ENCODE peak calls at places on chromosomes 11 and 22, in four cellular contexts. One of them, this sample, is unnamed.

GRCh38 chr11:65488273-65489058 is 10.4 kb upstream of the MALAT1 start:
- DNase-seq in IMR-90: peak; percentile 71
- DNase-seq in K562: peak; percentile 41
- DNase-seq in HepG2: no peak
- DNase-seq in this sample: no peak

GRCh38 chr22:31719850-31720471 is 30.0 kb downstream of the PRR14L start:
- DNase-seq in IMR-90: no peak
- DNase-seq in K562: no peak
- DNase-seq in HepG2: no peak
- DNase-seq in this sample: no peak

GRCh38 chr11:48169706-48170105 is 46.9 kb upstream of the OR4B1 start:
- DNase-seq in IMR-90: peak; percentile 34
- DNase-seq in K562: peak; percentile 5
- DNase-seq in HepG2: no peak
- DNase-seq in this sample: no peak

GRCh38 chr11:126585388-126586302 is 230.2 kb downstream of the ST3GAL4 start:
- DNase-seq in IMR-90: peak; percentile 96
- DNase-seq in K562: no peak
- DNase-seq in HepG2: no peak
- DNase-seq in this sample: peak; percentile 31

GRCh38 chr22:21041937-21042336 is 3.8 kb upstream of the LRRC74B start:
- DNase-seq in IMR-90: peak; percentile 76
- DNase-seq in K562: no peak
- DNase-seq in HepG2: no peak
- DNase-seq in this sample: no peak

GRCh38 chr11:88482871-88483301 is 145.3 kb upstream of the CTSC start:
- DNase-seq in IMR-90: peak; percentile 65
- DNase-seq in K562: no peak
- DNase-seq in HepG2: no peak
- DNase-seq in this sample: no peak

GRCh38 chr11:103794262-103794661 is 242.2 kb upstream of the DDI1 start:
- DNase-seq in IMR-90: no peak
- DNase-seq in K562: no peak
- DNase-seq in HepG2: no peak
- DNase-seq in this sample: no peak

GRCh38 chr11:22786475-22786874 is 43.1 kb downstream of the SVIP start:
- DNase-seq in IMR-90: no peak
- DNase-seq in K562: no peak
- DNase-seq in HepG2: no peak
- DNase-seq in this sample: no peak

GRCh38 chr11:102564110-102564509 is 33.6 kb upstream of the MMP7 start:
- DNase-seq in IMR-90: peak; percentile 88
- DNase-seq in K562: peak; percentile 8
- DNase-seq in HepG2: peak; percentile 27
- DNase-seq in this sample: peak; percentile 56

GRCh38 chr11:110356769-110357671 is 60.6 kb upstream of the RDX start:
- DNase-seq in IMR-90: peak; percentile 29
- DNase-seq in K562: no peak
- DNase-seq in HepG2: peak; percentile 84
- DNase-seq in this sample: peak; percentile 67

GRCh38 chr22:40855960-40856512 is 403 bp downstream of the ST13 start:
- DNase-seq in IMR-90: peak; percentile 18
- DNase-seq in K562: peak; percentile 37
- DNase-seq in HepG2: no peak
- DNase-seq in this sample: peak; percentile 19

GRCh38 chr11:107040447-107041444 is 22.5 kb upstream of the GUCY1A2 start:
- DNase-seq in IMR-90: peak; percentile 23
- DNase-seq in K562: no peak
- DNase-seq in HepG2: no peak
- DNase-seq in this sample: no peak

GRCh38 chr11:65501005-65501529 is 2.2 kb downstream of the MALAT1 start:
- DNase-seq in IMR-90: peak; percentile 42
- DNase-seq in K562: no peak
- DNase-seq in HepG2: no peak
- DNase-seq in this sample: no peak

GRCh38 chr22:17629646-17630045 is 1.1 kb upstream of the ATP6V1E1 start:
- DNase-seq in IMR-90: no peak
- DNase-seq in K562: no peak
- DNase-seq in HepG2: no peak
- DNase-seq in this sample: no peak

GRCh38 chr11:94308024-94308423 is 3.6 kb downstream of the IZUMO1R start:
- DNase-seq in IMR-90: no peak
- DNase-seq in K562: no peak
- DNase-seq in HepG2: no peak
- DNase-seq in this sample: no peak

GRCh38 chr11:64261556-64262080 is 10.3 kb downstream of the PLCB3 start:
- DNase-seq in IMR-90: no peak
- DNase-seq in K562: no peak
- DNase-seq in HepG2: no peak
- DNase-seq in this sample: no peak

GRCh38 chr11:125114518-125114917 is 3.1 kb upstream of the TMEM218 start:
- DNase-seq in IMR-90: no peak
- DNase-seq in K562: peak; percentile 60
- DNase-seq in HepG2: peak; percentile 49
- DNase-seq in this sample: no peak

GRCh38 chr11:62108017-62108750 is 15.6 kb upstream of the INCENP start:
- DNase-seq in IMR-90: peak; percentile 74
- DNase-seq in K562: peak; percentile 80
- DNase-seq in HepG2: peak; percentile 65
- DNase-seq in this sample: peak; percentile 49

GRCh38 chr11:8649361-8649760 is 33.1 kb downstream of the TRIM66 start:
- DNase-seq in IMR-90: peak; percentile 68
- DNase-seq in K562: no peak
- DNase-seq in HepG2: no peak
- DNase-seq in this sample: no peak

GRCh38 chr22:28812491-28812890 is 12.1 kb upstream of the XBP1 start:
- DNase-seq in IMR-90: no peak
- DNase-seq in K562: no peak
- DNase-seq in HepG2: no peak
- DNase-seq in this sample: no peak

GRCh38 chr11:118135051-118135795 is 17.4 kb downstream of the SCN4B start:
- DNase-seq in IMR-90: no peak
- DNase-seq in K562: no peak
- DNase-seq in HepG2: no peak
- DNase-seq in this sample: no peak

GRCh38 chr11:118136341-118136740 is 16.3 kb downstream of the SCN4B start:
- DNase-seq in IMR-90: no peak
- DNase-seq in K562: no peak
- DNase-seq in HepG2: no peak
- DNase-seq in this sample: no peak

GRCh38 chr11:118136826-118137225 is 15.8 kb downstream of the SCN4B start:
- DNase-seq in IMR-90: no peak
- DNase-seq in K562: no peak
- DNase-seq in HepG2: no peak
- DNase-seq in this sample: no peak

GRCh38 chr11:118133816-118134215 is 18.8 kb downstream of the SCN4B start:
- DNase-seq in IMR-90: no peak
- DNase-seq in K562: no peak
- DNase-seq in HepG2: no peak
- DNase-seq in this sample: no peak

DNA sequence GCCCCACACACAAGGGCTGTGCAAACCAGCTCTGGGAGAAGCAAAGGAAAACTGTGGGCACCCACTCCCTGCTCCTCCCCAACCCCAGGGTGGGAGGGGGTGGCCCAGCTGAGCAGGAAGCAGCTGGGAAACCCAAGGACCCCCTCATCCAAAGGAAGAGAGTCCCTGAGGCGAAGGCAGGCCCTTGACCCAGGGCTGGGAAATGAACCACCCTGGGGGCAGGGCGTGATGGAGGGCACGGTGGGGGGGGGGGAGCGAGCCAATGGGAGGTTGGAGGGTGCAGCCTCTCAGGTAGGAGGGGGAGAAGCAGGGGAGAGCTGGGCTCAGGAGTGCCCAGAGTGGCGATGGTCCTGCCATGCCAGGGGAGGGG is 16.8 kb downstream of the SCN4B start:
- DNase-seq in IMR-90: no peak
- DNase-seq in K562: no peak
- DNase-seq in HepG2: no peak
- DNase-seq in this sample: no peak
- TF ChIP-seq MAZ in IMR-90: no peak
- TF ChIP-seq MAZ in K562: no peak
- TF ChIP-seq MAZ in HepG2: no peak
- TF ChIP-seq MAZ in this sample: no peak

DNA sequence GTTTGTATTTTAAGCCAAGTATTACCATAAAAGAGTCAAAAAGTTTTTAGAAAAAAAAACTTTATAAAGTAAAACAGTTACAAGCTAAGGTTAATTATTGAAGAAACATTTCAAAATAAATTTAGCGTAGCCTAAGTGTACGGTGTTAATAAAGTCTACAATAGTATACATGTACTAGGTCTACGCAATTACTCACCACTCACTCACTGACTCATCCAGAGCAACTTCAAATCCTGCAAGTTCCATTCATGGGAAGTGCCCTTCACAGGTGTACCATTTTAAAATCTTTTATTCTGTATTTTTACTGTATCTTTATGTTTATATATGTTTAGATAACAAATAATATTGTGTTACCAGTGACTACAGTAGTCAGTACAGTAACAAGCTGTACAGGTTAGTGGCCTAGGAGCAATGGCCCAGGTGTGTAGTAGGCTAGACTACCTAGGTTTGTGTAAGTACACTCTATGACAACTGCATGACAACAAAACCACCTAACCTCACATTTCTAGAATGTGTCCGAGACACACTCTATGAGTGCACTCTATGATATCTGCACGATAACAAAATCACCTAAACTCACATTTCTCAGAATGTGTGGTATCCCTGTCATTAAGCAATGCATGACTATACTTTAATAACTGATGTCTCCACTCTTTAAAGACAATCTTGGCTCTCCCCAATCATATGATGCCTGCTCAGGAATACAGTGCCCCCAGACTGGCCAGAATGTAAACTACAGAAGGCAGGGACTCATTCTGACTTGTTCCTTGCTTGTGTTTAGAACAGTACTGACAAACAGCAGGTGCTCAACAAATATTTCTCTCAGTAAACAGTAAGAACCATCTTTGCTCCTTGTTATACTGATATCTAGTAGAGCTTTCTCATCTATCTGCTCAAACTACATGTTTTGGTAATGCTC is 21.2 kb downstream of the KMT5B start:
- DNase-seq in IMR-90: peak; percentile 31
- DNase-seq in K562: no peak
- DNase-seq in HepG2: no peak
- DNase-seq in this sample: no peak
- TF ChIP-seq USF2 in IMR-90: no peak
- TF ChIP-seq USF2 in K562: no peak
- TF ChIP-seq USF2 in HepG2: no peak
- TF ChIP-seq USF2 in this sample: no peak

DNA sequence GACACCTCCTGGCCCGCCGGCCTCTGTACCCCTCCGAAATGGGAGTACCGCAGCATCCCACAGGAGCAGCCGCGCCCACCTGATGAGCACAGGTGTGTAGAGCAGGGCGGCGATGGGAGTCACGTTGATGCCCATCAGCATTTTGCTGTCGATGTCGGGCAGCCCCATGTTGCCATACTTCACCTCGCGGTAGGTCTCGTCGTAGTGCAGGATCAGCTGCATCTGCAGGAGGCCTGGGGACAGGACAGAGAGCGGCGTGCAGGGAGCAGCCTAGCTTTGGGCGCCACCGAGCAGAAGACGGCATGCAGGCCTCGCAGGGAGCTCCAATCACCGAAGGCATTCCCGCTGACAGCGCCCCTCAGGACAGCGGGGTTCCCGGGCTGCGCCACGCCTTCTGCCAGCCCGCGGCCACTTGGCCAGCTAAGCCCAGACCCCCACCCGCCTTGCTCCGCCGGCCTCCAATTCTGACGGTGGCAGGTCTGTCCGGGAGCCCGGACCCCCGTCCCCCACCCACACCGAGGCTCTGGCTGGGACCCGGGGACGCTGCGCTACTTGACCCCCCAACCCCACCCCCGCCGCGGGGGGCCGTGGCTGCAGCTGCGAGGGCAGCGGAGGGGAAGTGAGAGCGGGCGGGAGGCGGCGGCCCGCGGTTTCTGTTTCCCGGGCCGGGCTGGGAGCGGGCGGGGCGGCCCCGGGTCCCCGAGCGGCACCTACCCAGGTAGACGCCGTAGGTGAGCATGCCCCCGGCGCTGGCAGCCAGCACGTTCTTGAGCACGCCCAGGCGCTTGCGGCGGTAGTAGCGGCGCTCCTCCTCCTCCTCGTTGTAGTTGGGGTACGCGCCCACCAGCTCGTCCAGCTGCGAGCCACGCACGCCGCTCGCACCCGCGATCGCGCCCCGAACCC is 703 bp downstream of the UNC93B1 start:
- DNase-seq in IMR-90: no peak
- DNase-seq in K562: peak; percentile 47
- DNase-seq in HepG2: no peak
- DNase-seq in this sample: no peak
- TF ChIP-seq MAZ in IMR-90: no peak
- TF ChIP-seq MAZ in K562: no peak
- TF ChIP-seq MAZ in HepG2: no peak
- TF ChIP-seq MAZ in this sample: no peak

DNA sequence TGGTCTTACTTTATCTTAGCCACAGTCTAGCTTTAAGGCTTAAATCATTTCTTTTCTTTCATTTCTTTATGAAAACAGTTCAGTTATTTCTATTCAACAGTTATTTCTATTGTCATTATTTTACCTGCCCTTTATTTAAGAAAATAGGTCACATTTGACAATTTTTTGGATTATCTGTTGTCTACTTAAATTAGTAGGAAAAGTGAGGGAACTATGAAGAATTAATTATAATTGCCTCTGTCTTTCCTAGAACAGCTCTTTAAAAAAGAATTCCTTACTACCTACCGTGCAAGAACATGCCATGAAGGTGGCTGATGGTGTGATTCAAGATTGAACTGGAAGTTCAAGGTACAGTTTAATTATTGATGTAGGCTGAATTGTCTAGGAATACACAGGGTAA is at the start of gene OR4C6:
- DNase-seq in IMR-90: no peak
- DNase-seq in K562: no peak
- DNase-seq in HepG2: no peak
- DNase-seq in this sample: no peak
- TF ChIP-seq USF2 in IMR-90: no peak
- TF ChIP-seq USF2 in K562: no peak
- TF ChIP-seq USF2 in HepG2: no peak
- TF ChIP-seq USF2 in this sample: no peak

DNA sequence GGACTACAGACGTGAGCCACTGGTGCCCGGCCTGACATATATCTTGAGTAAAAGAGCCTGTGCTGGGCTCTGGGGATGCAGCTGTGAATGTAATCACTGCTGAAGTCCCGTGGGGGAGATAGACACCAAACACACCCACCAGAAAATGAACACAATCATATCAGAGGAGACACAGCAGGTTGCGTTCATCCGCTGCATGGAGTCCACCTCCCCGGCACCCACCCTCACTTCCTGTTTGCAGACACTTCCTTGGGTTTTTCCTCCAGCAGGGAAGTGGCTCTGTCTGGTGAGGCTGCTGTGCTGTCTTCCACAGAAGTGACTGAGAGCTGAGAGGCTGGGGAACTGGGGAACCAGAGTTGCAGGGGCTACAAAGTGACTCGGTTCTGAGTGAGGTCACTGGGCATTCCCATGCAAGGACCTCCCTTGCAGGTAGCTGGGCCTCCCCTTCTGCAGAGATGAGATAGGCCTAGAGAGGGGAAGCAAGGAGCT is 7.2 kb downstream of the MICALL1 start:
- DNase-seq in IMR-90: no peak
- DNase-seq in K562: peak; percentile 52
- DNase-seq in HepG2: no peak
- DNase-seq in this sample: no peak
- TF ChIP-seq MAZ in IMR-90: no peak
- TF ChIP-seq MAZ in K562: no peak
- TF ChIP-seq MAZ in HepG2: no peak
- TF ChIP-seq MAZ in this sample: no peak

This sample was measured in A549.